ENCODE peak calls at places on chromosomes 13 and 19, in nine cellular contexts. G, Q, M, P, A, V, Z, I and T are unnamed samples.

GRCh38 chr19:44512326-44513298 is 12.3 kb upstream of the ZNF180 start:
- DNase-seq in G (peak; percentile 32), P (no peak), V (peak; percentile 35), Q (no peak), A (no peak), Z (no peak), I (peak; percentile 94), M (no peak), T (peak; percentile 55)

GRCh38 chr19:45764947-45765346 is 4.1 kb downstream of the SIX5 start:
- DNase-seq in Z (no peak), V (no peak), A (no peak), I (no peak), P (no peak), G (no peak), M (peak; percentile 67), Q (no peak), T (no peak)

GRCh38 chr13:20654156-20654555 is 49.3 kb upstream of the IL17D start:
- DNase-seq in G (no peak), Z (no peak), V (peak; percentile 38), M (no peak), Q (no peak), A (no peak), I (no peak), P (no peak), T (peak; percentile 12)

GRCh38 chr19:2334986-2335846 is 6.7 kb downstream of the SPPL2B start:
- DNase-seq in A (no peak), P (no peak), I (no peak), Q (no peak), G (no peak), M (peak; percentile 7), Z (no peak), V (no peak), T (no peak)

GRCh38 chr13:51339952-51340732 is 651 bp downstream of the SERPINE3 start:
- DNase-seq in Z (no peak), A (no peak), G (no peak), P (no peak), V (no peak), M (no peak), Q (no peak), I (no peak), T (no peak)

GRCh38 chr13:24043590-24044350 is 116.8 kb upstream of the SPATA13 start:
- DNase-seq in I (no peak), V (peak; percentile 30), A (no peak), P (no peak), Z (no peak), G (no peak), M (no peak), Q (no peak), T (no peak)

GRCh38 chr19:4455742-4456565 is 1.6 kb downstream of the UBXN6 start:
- DNase-seq in M (peak; percentile 61), G (peak; percentile 79), P (peak; percentile 65), Q (no peak), I (peak; percentile 56), Z (no peak), V (peak; percentile 61), A (peak; percentile 74), T (no peak)

GRCh38 chr13:113546571-113547247 is 37.8 kb upstream of the TFDP1 start:
- DNase-seq in M (peak; percentile 58), G (no peak), P (peak; percentile 72), Z (peak; percentile 12), A (peak; percentile 59), Q (no peak), V (no peak), I (no peak), T (no peak)

GRCh38 chr13:20526664-20527063 is 1.0 kb upstream of the CRYL1 start:
- DNase-seq in Q (no peak), P (no peak), M (no peak), G (no peak), A (no peak), Z (no peak), V (peak; percentile 18), I (no peak), T (peak; percentile 22)

GRCh38 chr19:2478756-2479555 is 3.0 kb downstream of the GADD45B start:
- DNase-seq in I (peak; percentile 89), G (peak; percentile 85), Z (peak; percentile 83), Q (peak; percentile 56), P (peak; percentile 88), A (peak; percentile 83), V (peak; percentile 74), M (peak; percentile 84), T (peak; percentile 63)

GRCh38 chr13:102452831-102453230 is 51.0 kb upstream of the FGF14 start:
- DNase-seq in Z (no peak), P (no peak), G (no peak), A (no peak), I (no peak), Q (no peak), V (no peak), M (no peak), T (no peak)

GRCh38 chr13:32323912-32324311 is 8.6 kb downstream of the BRCA2 start:
- DNase-seq in G (no peak), Q (no peak), P (no peak), A (no peak), Z (no peak), M (no peak), I (no peak), V (peak; percentile 81), T (no peak)

GRCh38 chr13:71758823-71759222 is 108.2 kb downstream of the DACH1 start:
- DNase-seq in A (no peak), G (peak; percentile 4), Q (no peak), I (no peak), V (peak; percentile 23), P (no peak), Z (no peak), M (no peak), T (no peak)

GRCh38 chr19:38190793-38191192 is 33.2 kb downstream of the DPF1 start:
- DNase-seq in M (no peak), P (no peak), A (no peak), V (no peak), G (no peak), Z (no peak), I (no peak), Q (no peak), T (no peak)

GRCh38 chr19:45168767-45169351 is 8.1 kb upstream of the NKPD1 start:
- DNase-seq in P (no peak), V (no peak), G (peak; percentile 7), Z (no peak), A (no peak), I (no peak), M (no peak), Q (no peak), T (no peak)

GRCh38 chr13:40394304-40394983 is 272.0 kb downstream of the FOXO1 start:
- DNase-seq in V (peak; percentile 23), G (no peak), Q (no peak), Z (no peak), M (no peak), I (no peak), A (no peak), P (no peak), T (no peak)

DNA sequence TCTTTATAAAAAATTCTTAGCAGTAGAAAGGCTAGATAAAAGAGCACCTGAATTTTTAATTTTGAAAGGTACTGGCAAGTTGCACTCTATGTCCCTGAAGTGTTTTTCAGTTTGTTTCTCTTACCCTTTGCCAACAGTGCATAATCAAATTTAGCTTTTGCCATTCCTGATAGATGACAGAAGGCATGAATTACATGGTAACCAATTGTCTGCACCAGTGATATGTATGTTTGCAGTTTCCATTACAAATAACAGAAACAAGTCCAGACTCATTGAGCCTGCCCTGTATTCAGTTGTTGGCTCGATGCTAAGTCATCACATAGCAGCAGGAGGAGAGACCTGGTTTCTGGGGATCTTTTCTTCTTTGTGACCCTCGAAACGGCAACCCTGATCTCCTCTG is 309.8 kb downstream of the DNAJC15 start:
- DNase-seq in Z (no peak), M (no peak), V (no peak), Q (no peak), I (no peak), A (no peak), P (no peak), G (no peak), T (no peak)
- H3K4me1 ChIP-seq in Z (peaks cover 7% of the 10 kb centered on the region), M (peaks cover 13% of the 10 kb centered on the region), V (no peaks in the 10 kb centered on the region), Q (no peaks in the 10 kb centered on the region), I (no peaks in the 10 kb centered on the region), A (no peaks in the 10 kb centered on the region), P (no peaks in the 10 kb centered on the region), G (no peaks in the 10 kb centered on the region), T (peaks cover 4% of the 10 kb centered on the region)

GRCh38 chr13:48448285-48448962 is 35.5 kb upstream of the LPAR6 start:
- DNase-seq in A (no peak), V (peak; percentile 25), P (no peak), Z (no peak), M (no peak), I (no peak), G (no peak), Q (no peak), T (no peak)
- H3K4me3 ChIP-seq in A (no peak overlapping the region), V (no peak overlapping the region), P (no peak overlapping the region), Z (no peak overlapping the region), M (peak overlapping the region; percentile 5), I (no peak overlapping the region), G (no peak overlapping the region), Q (no peak overlapping the region), T (no peak overlapping the region)

GRCh38 chr19:10874019-10874418 is 2.7 kb downstream of the CARM1 start:
- DNase-seq in I (no peak), P (no peak), Q (no peak), M (no peak), G (no peak), V (no peak), A (no peak), Z (no peak), T (no peak)

GRCh38 chr19:10871711-10872550 is 578 bp downstream of the CARM1 start:
- DNase-seq in M (peak; percentile 61), P (peak; percentile 74), Z (peak; percentile 56), V (no peak), G (peak; percentile 70), Q (peak; percentile 24), I (peak; percentile 71), A (peak; percentile 58), T (peak; percentile 65)

GRCh38 chr19:10870955-10871603 is at the start of gene CARM1:
- DNase-seq in V (peak; percentile 95), G (peak; percentile 99), M (peak; percentile 100), Z (peak; percentile 100), P (peak; percentile 100), A (peak; percentile 99), Q (peak; percentile 99), I (peak; percentile 100), T (peak; percentile 98)

GRCh38 chr19:10870501-10870954 is 825 bp upstream of the CARM1 start:
- DNase-seq in A (no peak), P (no peak), Q (no peak), G (no peak), Z (no peak), I (no peak), V (no peak), M (no peak), T (no peak)

DNA sequence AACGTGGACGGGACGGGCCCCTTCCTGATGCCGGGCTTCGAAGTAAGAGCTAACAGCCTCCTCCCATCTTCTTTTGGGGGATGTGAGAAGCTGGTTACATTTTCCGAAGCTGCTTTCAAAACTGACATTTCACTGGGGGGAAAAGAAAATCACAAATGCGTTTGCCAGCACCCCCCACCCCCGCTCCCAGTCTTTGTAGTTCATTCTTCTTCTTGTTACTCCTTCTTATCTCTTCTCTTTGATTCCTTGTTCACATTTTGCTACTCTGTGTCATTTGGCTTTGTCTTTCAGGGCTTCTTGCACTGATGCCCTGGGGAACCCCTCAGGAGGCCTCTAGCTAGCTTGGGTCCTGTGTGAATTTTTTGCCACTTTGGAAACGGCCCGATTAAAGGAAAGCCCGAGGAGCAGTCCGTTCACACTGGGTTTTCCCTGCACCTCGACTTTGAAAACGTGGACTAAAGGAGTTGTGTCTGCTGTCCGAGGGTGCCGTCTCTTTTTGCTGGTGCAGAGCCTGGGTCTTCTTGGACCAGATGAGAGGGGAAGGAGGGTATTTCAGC is 1.3 kb downstream of the CARM1 start:
- DNase-seq in Q (no peak), P (no peak), Z (no peak), A (no peak), G (no peak), M (no peak), I (peak; percentile 46), V (no peak), T (peak; percentile 39)
- H3K27ac ChIP-seq in Q (peak overlapping the region; percentile 54), P (peak overlapping the region; percentile 86), Z (peak overlapping the region; percentile 71), A (peak overlapping the region; percentile 96), G (peak overlapping the region; percentile 97), M (peak overlapping the region; percentile 90), I (peak overlapping the region; percentile 42), V (peak overlapping the region; percentile 57), T (peak overlapping the region; percentile 98)

GRCh38 chr13:37481005-37481857 is 117.3 kb downstream of the POSTN start:
- DNase-seq in V (peak; percentile 99), Q (no peak), Z (no peak), M (no peak), P (no peak), I (no peak), G (no peak), A (no peak), T (no peak)
- H3K4me1 ChIP-seq in V (peaks cover 3% of the 10 kb centered on the region), Q (no peaks in the 10 kb centered on the region), Z (no peaks in the 10 kb centered on the region), M (no peaks in the 10 kb centered on the region), P (no peaks in the 10 kb centered on the region), I (no peaks in the 10 kb centered on the region), G (no peaks in the 10 kb centered on the region), A (no peaks in the 10 kb centered on the region), T (peaks cover 5% of the 10 kb centered on the region)